ENCODE peak calls at places on chromosomes 11 and 22, in eight cellular contexts. One of them, this sample, is unnamed.

GRCh38 chr11:115464269-115464668 is 39.9 kb downstream of the CADM1 start:
- DNase-seq in globus pallidus: no peak
- DNase-seq in activated T-helper 9 cell treated with anti-CD3 and anti-CD28 coated beads, Interleukin-2, amount 50 U/mL, for 16 hours: no peak
- DNase-seq in amygdala: no peak
- DNase-seq in stromal cell of bone marrow: no peak
- DNase-seq in IMR-90: peak; percentile 69
- DNase-seq in hypothalamus: no peak
- DNase-seq in mesothelial cell of epicardium: no peak
- DNase-seq in this sample: no peak

GRCh38 chr11:121715395-121715794 is 262.6 kb upstream of the SORL1-AS1 start:
- DNase-seq in stromal cell of bone marrow: no peak
- DNase-seq in globus pallidus: no peak
- DNase-seq in activated T-helper 9 cell treated with anti-CD3 and anti-CD28 coated beads, Interleukin-2, amount 50 U/mL, for 16 hours: no peak
- DNase-seq in mesothelial cell of epicardium: no peak
- DNase-seq in IMR-90: no peak
- DNase-seq in hypothalamus: no peak
- DNase-seq in amygdala: no peak
- DNase-seq in this sample: no peak

GRCh38 chr11:109096266-109096665 is 325.7 kb upstream of the C11orf87 start:
- DNase-seq in amygdala: no peak
- DNase-seq in stromal cell of bone marrow: no peak
- DNase-seq in IMR-90: no peak
- DNase-seq in activated T-helper 9 cell treated with anti-CD3 and anti-CD28 coated beads, Interleukin-2, amount 50 U/mL, for 16 hours: no peak
- DNase-seq in globus pallidus: no peak
- DNase-seq in mesothelial cell of epicardium: no peak
- DNase-seq in hypothalamus: no peak
- DNase-seq in this sample: no peak

GRCh38 chr11:44243633-44244343 is 66.2 kb downstream of the ALX4 start:
- DNase-seq in mesothelial cell of epicardium: no peak
- DNase-seq in stromal cell of bone marrow: no peak
- DNase-seq in IMR-90: peak; percentile 46
- DNase-seq in amygdala: no peak
- DNase-seq in activated T-helper 9 cell treated with anti-CD3 and anti-CD28 coated beads, Interleukin-2, amount 50 U/mL, for 16 hours: no peak
- DNase-seq in hypothalamus: no peak
- DNase-seq in globus pallidus: no peak
- DNase-seq in this sample: no peak

GRCh38 chr22:44582016-44582415 is 84.0 kb upstream of the RTL6 start:
- DNase-seq in IMR-90: no peak
- DNase-seq in stromal cell of bone marrow: no peak
- DNase-seq in mesothelial cell of epicardium: peak; percentile 32
- DNase-seq in amygdala: no peak
- DNase-seq in globus pallidus: no peak
- DNase-seq in activated T-helper 9 cell treated with anti-CD3 and anti-CD28 coated beads, Interleukin-2, amount 50 U/mL, for 16 hours: no peak
- DNase-seq in hypothalamus: no peak
- DNase-seq in this sample: no peak

GRCh38 chr11:8252388-8252787 is 11.3 kb downstream of the LMO1 start:
- DNase-seq in hypothalamus: no peak
- DNase-seq in stromal cell of bone marrow: no peak
- DNase-seq in activated T-helper 9 cell treated with anti-CD3 and anti-CD28 coated beads, Interleukin-2, amount 50 U/mL, for 16 hours: no peak
- DNase-seq in mesothelial cell of epicardium: peak; percentile 21
- DNase-seq in IMR-90: no peak
- DNase-seq in amygdala: no peak
- DNase-seq in globus pallidus: no peak
- DNase-seq in this sample: no peak

GRCh38 chr11:80592546-80592945 is 1151.7 kb upstream of the TENM4 start:
- DNase-seq in stromal cell of bone marrow: no peak
- DNase-seq in globus pallidus: no peak
- DNase-seq in hypothalamus: no peak
- DNase-seq in mesothelial cell of epicardium: no peak
- DNase-seq in amygdala: no peak
- DNase-seq in IMR-90: no peak
- DNase-seq in activated T-helper 9 cell treated with anti-CD3 and anti-CD28 coated beads, Interleukin-2, amount 50 U/mL, for 16 hours: no peak
- DNase-seq in this sample: no peak

GRCh38 chr11:17405232-17406005 is 17.0 kb upstream of the KCNJ11 start:
- DNase-seq in globus pallidus: peak; percentile 70
- DNase-seq in mesothelial cell of epicardium: no peak
- DNase-seq in hypothalamus: peak; percentile 39
- DNase-seq in IMR-90: peak; percentile 7
- DNase-seq in stromal cell of bone marrow: peak; percentile 33
- DNase-seq in amygdala: peak; percentile 63
- DNase-seq in activated T-helper 9 cell treated with anti-CD3 and anti-CD28 coated beads, Interleukin-2, amount 50 U/mL, for 16 hours: no peak
- DNase-seq in this sample: peak; percentile 94

GRCh38 chr11:88016392-88017020 is 158.7 kb downstream of the RAB38 start:
- DNase-seq in IMR-90: peak; percentile 84
- DNase-seq in hypothalamus: no peak
- DNase-seq in globus pallidus: peak; percentile 57
- DNase-seq in amygdala: peak; percentile 3
- DNase-seq in activated T-helper 9 cell treated with anti-CD3 and anti-CD28 coated beads, Interleukin-2, amount 50 U/mL, for 16 hours: peak; percentile 7
- DNase-seq in stromal cell of bone marrow: peak; percentile 66
- DNase-seq in mesothelial cell of epicardium: peak; percentile 53
- DNase-seq in this sample: no peak

GRCh38 chr22:32991353-32992115 is 66.6 kb downstream of the SYN3 start:
- DNase-seq in IMR-90: no peak
- DNase-seq in mesothelial cell of epicardium: no peak
- DNase-seq in amygdala: no peak
- DNase-seq in hypothalamus: no peak
- DNase-seq in activated T-helper 9 cell treated with anti-CD3 and anti-CD28 coated beads, Interleukin-2, amount 50 U/mL, for 16 hours: no peak
- DNase-seq in globus pallidus: no peak
- DNase-seq in stromal cell of bone marrow: peak; percentile 9
- DNase-seq in this sample: no peak

GRCh38 chr11:64893194-64894069 is 15.0 kb upstream of the EHD1 start:
- DNase-seq in activated T-helper 9 cell treated with anti-CD3 and anti-CD28 coated beads, Interleukin-2, amount 50 U/mL, for 16 hours: no peak
- DNase-seq in amygdala: no peak
- DNase-seq in stromal cell of bone marrow: no peak
- DNase-seq in IMR-90: no peak
- DNase-seq in mesothelial cell of epicardium: no peak
- DNase-seq in hypothalamus: no peak
- DNase-seq in globus pallidus: no peak
- DNase-seq in this sample: no peak

GRCh38 chr22:36292823-36293530 is 40.0 kb downstream of the APOL1 start:
- DNase-seq in mesothelial cell of epicardium: no peak
- DNase-seq in amygdala: no peak
- DNase-seq in IMR-90: no peak
- DNase-seq in hypothalamus: no peak
- DNase-seq in stromal cell of bone marrow: no peak
- DNase-seq in globus pallidus: no peak
- DNase-seq in activated T-helper 9 cell treated with anti-CD3 and anti-CD28 coated beads, Interleukin-2, amount 50 U/mL, for 16 hours: no peak
- DNase-seq in this sample: no peak

GRCh38 chr11:117839234-117839882 is 14.8 kb upstream of the FXYD2 start:
- DNase-seq in hypothalamus: no peak
- DNase-seq in mesothelial cell of epicardium: peak; percentile 21
- DNase-seq in amygdala: no peak
- DNase-seq in stromal cell of bone marrow: no peak
- DNase-seq in globus pallidus: no peak
- DNase-seq in activated T-helper 9 cell treated with anti-CD3 and anti-CD28 coated beads, Interleukin-2, amount 50 U/mL, for 16 hours: no peak
- DNase-seq in IMR-90: no peak
- DNase-seq in this sample: peak; percentile 18

GRCh38 chr22:47329727-47330653 is 567.5 kb downstream of the TBC1D22A start:
- DNase-seq in hypothalamus: no peak
- DNase-seq in amygdala: no peak
- DNase-seq in activated T-helper 9 cell treated with anti-CD3 and anti-CD28 coated beads, Interleukin-2, amount 50 U/mL, for 16 hours: no peak
- DNase-seq in stromal cell of bone marrow: no peak
- DNase-seq in mesothelial cell of epicardium: no peak
- DNase-seq in globus pallidus: no peak
- DNase-seq in IMR-90: no peak
- DNase-seq in this sample: no peak

GRCh38 chr11:108669711-108670110 is 4.8 kb downstream of the DDX10 start:
- DNase-seq in hypothalamus: no peak
- DNase-seq in amygdala: no peak
- DNase-seq in IMR-90: no peak
- DNase-seq in activated T-helper 9 cell treated with anti-CD3 and anti-CD28 coated beads, Interleukin-2, amount 50 U/mL, for 16 hours: no peak
- DNase-seq in mesothelial cell of epicardium: no peak
- DNase-seq in stromal cell of bone marrow: no peak
- DNase-seq in globus pallidus: no peak
- DNase-seq in this sample: no peak

GRCh38 chr11:24855951-24856350 is 359.1 kb downstream of the LUZP2 start:
- DNase-seq in amygdala: no peak
- DNase-seq in hypothalamus: no peak
- DNase-seq in mesothelial cell of epicardium: no peak
- DNase-seq in IMR-90: peak; percentile 17
- DNase-seq in stromal cell of bone marrow: no peak
- DNase-seq in globus pallidus: no peak
- DNase-seq in activated T-helper 9 cell treated with anti-CD3 and anti-CD28 coated beads, Interleukin-2, amount 50 U/mL, for 16 hours: no peak
- DNase-seq in this sample: no peak

GRCh38 chr22:19730141-19730661 is 6.9 kb downstream of the GP1BB start:
- DNase-seq in amygdala: no peak
- DNase-seq in activated T-helper 9 cell treated with anti-CD3 and anti-CD28 coated beads, Interleukin-2, amount 50 U/mL, for 16 hours: no peak
- DNase-seq in globus pallidus: no peak
- DNase-seq in stromal cell of bone marrow: no peak
- DNase-seq in mesothelial cell of epicardium: no peak
- DNase-seq in IMR-90: no peak
- DNase-seq in hypothalamus: no peak
- DNase-seq in this sample: no peak

GRCh38 chr11:122319842-122320555 is 204.0 kb upstream of the BLID start:
- DNase-seq in hypothalamus: no peak
- DNase-seq in mesothelial cell of epicardium: no peak
- DNase-seq in globus pallidus: peak; percentile 91
- DNase-seq in amygdala: peak; percentile 16
- DNase-seq in activated T-helper 9 cell treated with anti-CD3 and anti-CD28 coated beads, Interleukin-2, amount 50 U/mL, for 16 hours: no peak
- DNase-seq in stromal cell of bone marrow: no peak
- DNase-seq in IMR-90: no peak
- DNase-seq in this sample: no peak

GRCh38 chr11:111911563-111912401 is at the start of gene CRYAB:
- DNase-seq in amygdala: peak; percentile 83
- DNase-seq in IMR-90: peak; percentile 82
- DNase-seq in activated T-helper 9 cell treated with anti-CD3 and anti-CD28 coated beads, Interleukin-2, amount 50 U/mL, for 16 hours: no peak
- DNase-seq in mesothelial cell of epicardium: peak; percentile 51
- DNase-seq in globus pallidus: peak; percentile 98
- DNase-seq in stromal cell of bone marrow: peak; percentile 97
- DNase-seq in hypothalamus: peak; percentile 87
- DNase-seq in this sample: peak; percentile 75

GRCh38 chr11:134120143-134120850 is 51.4 kb downstream of the JAM3 start:
- DNase-seq in globus pallidus: peak; percentile 82
- DNase-seq in stromal cell of bone marrow: peak; percentile 95
- DNase-seq in activated T-helper 9 cell treated with anti-CD3 and anti-CD28 coated beads, Interleukin-2, amount 50 U/mL, for 16 hours: no peak
- DNase-seq in hypothalamus: no peak
- DNase-seq in mesothelial cell of epicardium: no peak
- DNase-seq in IMR-90: peak; percentile 97
- DNase-seq in amygdala: no peak
- DNase-seq in this sample: no peak

GRCh38 chr11:101748572-101748971 is 164.8 kb upstream of the TRPC6 start:
- DNase-seq in hypothalamus: no peak
- DNase-seq in amygdala: no peak
- DNase-seq in mesothelial cell of epicardium: no peak
- DNase-seq in activated T-helper 9 cell treated with anti-CD3 and anti-CD28 coated beads, Interleukin-2, amount 50 U/mL, for 16 hours: no peak
- DNase-seq in IMR-90: no peak
- DNase-seq in stromal cell of bone marrow: no peak
- DNase-seq in globus pallidus: no peak
- DNase-seq in this sample: no peak

GRCh38 chr11:111360150-111361043 is 18.7 kb downstream of the POU2AF1 start:
- DNase-seq in mesothelial cell of epicardium: no peak
- DNase-seq in hypothalamus: no peak
- DNase-seq in amygdala: no peak
- DNase-seq in stromal cell of bone marrow: no peak
- DNase-seq in globus pallidus: no peak
- DNase-seq in activated T-helper 9 cell treated with anti-CD3 and anti-CD28 coated beads, Interleukin-2, amount 50 U/mL, for 16 hours: no peak
- DNase-seq in IMR-90: no peak
- DNase-seq in this sample: no peak

GRCh38 chr11:115643491-115643995 is 139.3 kb upstream of the CADM1 start:
- DNase-seq in globus pallidus: no peak
- DNase-seq in stromal cell of bone marrow: no peak
- DNase-seq in activated T-helper 9 cell treated with anti-CD3 and anti-CD28 coated beads, Interleukin-2, amount 50 U/mL, for 16 hours: no peak
- DNase-seq in hypothalamus: no peak
- DNase-seq in IMR-90: no peak
- DNase-seq in mesothelial cell of epicardium: no peak
- DNase-seq in amygdala: no peak
- DNase-seq in this sample: no peak

GRCh38 chr11:107040447-107041444 is 22.5 kb upstream of the GUCY1A2 start:
- DNase-seq in globus pallidus: peak; percentile 60
- DNase-seq in hypothalamus: no peak
- DNase-seq in amygdala: no peak
- DNase-seq in activated T-helper 9 cell treated with anti-CD3 and anti-CD28 coated beads, Interleukin-2, amount 50 U/mL, for 16 hours: no peak
- DNase-seq in IMR-90: peak; percentile 23
- DNase-seq in stromal cell of bone marrow: peak; percentile 33
- DNase-seq in mesothelial cell of epicardium: no peak
- DNase-seq in this sample: no peak

GRCh38 chr11:122439911-122440782 is 215.4 kb upstream of the UBASH3B start:
- DNase-seq in amygdala: no peak
- DNase-seq in IMR-90: peak; percentile 45
- DNase-seq in activated T-helper 9 cell treated with anti-CD3 and anti-CD28 coated beads, Interleukin-2, amount 50 U/mL, for 16 hours: no peak
- DNase-seq in stromal cell of bone marrow: peak; percentile 29
- DNase-seq in globus pallidus: peak; percentile 72
- DNase-seq in mesothelial cell of epicardium: no peak
- DNase-seq in hypothalamus: peak; percentile 7
- DNase-seq in this sample: no peak

GRCh38 chr11:71476926-71477636 is 24.1 kb downstream of the NADSYN1 start:
- DNase-seq in IMR-90: no peak
- DNase-seq in hypothalamus: no peak
- DNase-seq in amygdala: no peak
- DNase-seq in mesothelial cell of epicardium: no peak
- DNase-seq in globus pallidus: no peak
- DNase-seq in stromal cell of bone marrow: no peak
- DNase-seq in activated T-helper 9 cell treated with anti-CD3 and anti-CD28 coated beads, Interleukin-2, amount 50 U/mL, for 16 hours: no peak
- DNase-seq in this sample: peak; percentile 63

GRCh38 chr11:65931773-65932557 is 12.7 kb downstream of the DRAP1 start:
- DNase-seq in stromal cell of bone marrow: no peak
- DNase-seq in mesothelial cell of epicardium: no peak
- DNase-seq in globus pallidus: no peak
- DNase-seq in activated T-helper 9 cell treated with anti-CD3 and anti-CD28 coated beads, Interleukin-2, amount 50 U/mL, for 16 hours: no peak
- DNase-seq in IMR-90: no peak
- DNase-seq in amygdala: no peak
- DNase-seq in hypothalamus: no peak
- DNase-seq in this sample: no peak

GRCh38 chr22:18994780-18995711 is 59.0 kb upstream of the PRODH start:
- DNase-seq in hypothalamus: no peak
- DNase-seq in amygdala: no peak
- DNase-seq in activated T-helper 9 cell treated with anti-CD3 and anti-CD28 coated beads, Interleukin-2, amount 50 U/mL, for 16 hours: no peak
- DNase-seq in IMR-90: no peak
- DNase-seq in stromal cell of bone marrow: no peak
- DNase-seq in globus pallidus: no peak
- DNase-seq in mesothelial cell of epicardium: no peak
- DNase-seq in this sample: no peak

This sample was measured in upper lobe of left lung.